ENCODE peak calls at places on chromosomes 5 and 9, in six cellular contexts. A, S, C, L, U and X are unnamed samples.

GRCh38 chr9:31103836-31104235 is 1280.6 kb upstream of the ACO1 start:
- DNase-seq in C (no peak), A (no peak), U (peak; percentile 54), S (no peak), L (peak; percentile 37), X (no peak)

GRCh38 chr5:6383376-6383775 is 5.0 kb upstream of the MED10 start:
- DNase-seq in S (no peak), A (no peak), L (no peak), C (no peak), U (no peak), X (no peak)

GRCh38 chr9:127397722-127398647 is 1.0 kb downstream of the SLC2A8 start:
- DNase-seq in S (peak; percentile 70), A (peak; percentile 64), C (no peak), U (peak; percentile 41), L (no peak), X (no peak)

GRCh38 chr9:21831841-21832509 is 29.5 kb downstream of the MTAP start:
- DNase-seq in C (peak; percentile 92), L (peak; percentile 77), S (no peak), U (peak; percentile 86), A (no peak), X (no peak)

GRCh38 chr5:42982107-42982622 is 58.0 kb downstream of the ANXA2R start:
- DNase-seq in L (no peak), S (no peak), C (no peak), U (peak; percentile 10), A (no peak), X (no peak)

GRCh38 chr9:18606831-18607230 is 132.9 kb downstream of the ADAMTSL1 start:
- DNase-seq in U (no peak), A (no peak), S (no peak), L (peak; percentile 39), C (no peak), X (no peak)

GRCh38 chr5:91706785-91707520 is 323.8 kb upstream of the ARRDC3 start:
- DNase-seq in A (no peak), U (no peak), L (peak; percentile 16), C (peak; percentile 51), S (no peak), X (no peak)

GRCh38 chr9:107518037-107518786 is 28.6 kb upstream of the KLF4 start:
- DNase-seq in L (no peak), S (no peak), A (no peak), C (no peak), U (no peak), X (no peak)